ENCODE peak calls at places on chromosome X, in five cellular contexts. T is skeletal muscle cell, V is GM10248, E is iris pigment epithelial cell, L is astrocyte of the cerebellum. Y is an unnamed sample.
A peak's percentile ranks its signal among the peaks of the same experiment; 100 is the strongest.

GRCh38 chrX:101977091-101977490 is 45.3 kb upstream of the ZMAT1 start:
- DNase-seq in T (no peak), V (no peak), E (no peak), L (no peak), Y (no peak)

GRCh38 chrX:11655282-11655985 is 10.3 kb downstream of the ARHGAP6 start:
- DNase-seq in T (no peak), V (no peak), E (no peak), L (no peak), Y (no peak)

GRCh38 chrX:31232506-31232905 is 160.7 kb upstream of the FTHL17 start:
- DNase-seq in T (no peak), V (no peak), E (no peak), L (no peak), Y (peak; percentile 51)

GRCh38 chrX:153767674-153768055 is 3.6 kb downstream of the PLXNB3 start:
- DNase-seq in T (no peak), V (no peak), E (no peak), L (no peak), Y (no peak)

GRCh38 chrX:130975947-130976346 is 72.9 kb upstream of the ENOX2 start:
- DNase-seq in T (no peak), V (peak; percentile 8), E (peak; percentile 50), L (peak; percentile 36), Y (peak; percentile 35)

GRCh38 chrX:101507372-101507771 is 22.1 kb downstream of the ARMCX4 start:
- DNase-seq in T (no peak), V (no peak), E (no peak), L (no peak), Y (no peak)

GRCh38 chrX:49995021-49995731 is 72.8 kb downstream of the CLCN5 start:
- DNase-seq in T (peak; percentile 26), V (no peak), E (peak; percentile 78), L (no peak), Y (no peak)

GRCh38 chrX:138481649-138482048 is 229.9 kb downstream of the FGF13 start:
- DNase-seq in T (no peak), V (no peak), E (no peak), L (no peak), Y (no peak)

GRCh38 chrX:131617182-131617581 is 73.3 kb downstream of the OR13H1 start:
- DNase-seq in T (peak; percentile 69), V (no peak), E (peak; percentile 7), L (peak; percentile 72), Y (no peak)

GRCh38 chrX:75155454-75155829 is 641 bp downstream of the ABCB7 start:
- DNase-seq in T (no peak), V (peak; percentile 21), E (peak; percentile 21), L (no peak), Y (peak; percentile 5)

GRCh38 chrX:143634701-143635442 is 1.0 kb downstream of the SLITRK4 start:
- DNase-seq in T (no peak), V (no peak), E (no peak), L (no peak), Y (no peak)

GRCh38 chrX:26558719-26559386 is 342.9 kb downstream of the MAGEB5 start:
- DNase-seq in T (no peak), V (no peak), E (no peak), L (no peak), Y (no peak)

GRCh38 chrX:40663880-40664630 is 16.7 kb upstream of the CXorf38 start:
- DNase-seq in T (no peak), V (no peak), E (peak; percentile 58), L (no peak), Y (no peak)

GRCh38 chrX:131783555-131784338 is 239.4 kb upstream of the STK26 start:
- DNase-seq in T (no peak), V (no peak), E (peak; percentile 76), L (peak; percentile 92), Y (no peak)

GRCh38 chrX:3820170-3820569 is 106.7 kb upstream of the PRKX start:
- DNase-seq in T (peak; percentile 41), V (no peak), E (peak; percentile 88), L (peak; percentile 75), Y (no peak)

GRCh38 chrX:115650449-115650848 is 89.5 kb downstream of the PLS3 start:
- DNase-seq in T (no peak), V (no peak), E (peak; percentile 27), L (peak; percentile 9), Y (no peak)

GRCh38 chrX:9885150-9885549 is 82.0 kb upstream of the CLDN34 start:
- DNase-seq in T (no peak), V (peak; percentile 75), E (peak; percentile 69), L (no peak), Y (peak; percentile 44)

GRCh38 chrX:3377560-3377959 is 31.1 kb upstream of the MXRA5 start:
- DNase-seq in T (no peak), V (no peak), E (no peak), L (no peak), Y (no peak)

GRCh38 chrX:29071525-29071924 is 484.3 kb downstream of the IL1RAPL1 start:
- DNase-seq in T (no peak), V (no peak), E (peak; percentile 36), L (no peak), Y (no peak)

GRCh38 chrX:13685126-13685763 is 3.7 kb upstream of the RAB9A start:
- DNase-seq in T (no peak), V (no peak), E (peak; percentile 60), L (no peak), Y (no peak)

GRCh38 chrX:103919336-103919682 is 43.1 kb upstream of the TMSB15B start:
- DNase-seq in T (peak; percentile 15), V (peak; percentile 23), E (peak; percentile 55), L (no peak), Y (peak; percentile 73)

GRCh38 chrX:75746891-75747639 is 38.0 kb downstream of the MAGEE2 start:
- DNase-seq in T (no peak), V (no peak), E (peak; percentile 36), L (no peak), Y (peak; percentile 66)

GRCh38 chrX:150088042-150088441 is 149.8 kb upstream of the EOLA2 start:
- DNase-seq in T (no peak), V (no peak), E (no peak), L (no peak), Y (no peak)

GRCh38 chrX:44061940-44062339 is 88.8 kb upstream of the NDP start:
- DNase-seq in T (no peak), V (no peak), E (no peak), L (no peak), Y (no peak)

GRCh38 chrX:12421918-12422317 is 283.6 kb downstream of the FRMPD4 start:
- DNase-seq in T (no peak), V (no peak), E (peak; percentile 7), L (no peak), Y (no peak)

GRCh38 chrX:130097507-130098201 is 12.6 kb downstream of the ELF4 start:
- DNase-seq in T (no peak), V (no peak), E (no peak), L (no peak), Y (no peak)

GRCh38 chrX:72634321-72634720 is 61.7 kb upstream of the HDAC8 start:
- DNase-seq in T (no peak), V (no peak), E (no peak), L (no peak), Y (no peak)

GRCh38 chrX:46574337-46574940 is 874 bp downstream of the CHST7 start:
- DNase-seq in T (no peak), V (no peak), E (peak; percentile 18), L (no peak), Y (peak; percentile 44)

GRCh38 chrX:6852869-6853268 is 294.6 kb upstream of the STS start:
- DNase-seq in T (no peak), V (no peak), E (no peak), L (no peak), Y (peak; percentile 27)

GRCh38 chrX:15680401-15680800 is 15.8 kb upstream of the CLTRN start:
- DNase-seq in T (no peak), V (no peak), E (peak; percentile 85), L (no peak), Y (no peak)

GRCh38 chrX:65697173-65697572 is 29.7 kb downstream of the MSN start:
- DNase-seq in T (no peak), V (no peak), E (peak; percentile 63), L (no peak), Y (no peak)

Y was measured in OCI-LY7.